ENCODE peak calls at places on chromosomes 13 and 19, in eight cellular contexts. B is central memory CD8-positive, alpha-beta T cell; L is activated CD8-positive, alpha-beta T cell treated with anti-CD3 and anti-CD28 coated beads for 36 hours; E is aorta; P is heart left ventricle; N is sciatic nerve; Y is CD8-positive, alpha-beta T cell; F is stimulated activated naive CD8-positive, alpha-beta T cell treated with anti-CD3 and anti-CD28 coated beads, Interleukin-15, Interleukin-2, amounts not matched to agents 100 U/mL and 50 U/mL, for 24 hours. S is an unnamed sample.

GRCh38 chr19:40614595-40615411 is 13.6 kb downstream of the LTBP4 start:
- ATAC-seq in B (no peak), L (peak; percentile 57), E (peak; percentile 56), P (peak; percentile 66), N (peak; percentile 70), Y (peak; percentile 14), F (peak; percentile 59), S (no peak)

GRCh38 chr19:6059396-6059947 is 50.8 kb downstream of the RFX2 start:
- ATAC-seq in B (no peak), L (no peak), E (no peak), P (no peak), N (no peak), Y (no peak), F (no peak), S (no peak)

GRCh38 chr13:100565291-100565690 is 23.3 kb downstream of the GGACT start:
- ATAC-seq in B (no peak), L (no peak), E (no peak), P (no peak), N (no peak), Y (no peak), F (no peak), S (no peak)

GRCh38 chr13:24983094-24983493 is 112.8 kb upstream of the PABPC3 start:
- ATAC-seq in B (no peak), L (no peak), E (no peak), P (no peak), N (no peak), Y (no peak), F (no peak), S (no peak)

GRCh38 chr19:954672-955494 is 29.0 kb downstream of the ARID3A start:
- ATAC-seq in B (no peak), L (peak; percentile 12), E (peak; percentile 9), P (no peak), N (peak; percentile 44), Y (no peak), F (no peak), S (peak; percentile 76)

GRCh38 chr13:32804673-32805260 is 211.5 kb upstream of the KL start:
- ATAC-seq in B (no peak), L (no peak), E (no peak), P (no peak), N (no peak), Y (no peak), F (no peak), S (no peak)

GRCh38 chr19:49165111-49165750 is 7.6 kb downstream of the TRPM4 start:
- ATAC-seq in B (no peak), L (no peak), E (peak; percentile 78), P (peak; percentile 94), N (no peak), Y (no peak), F (no peak), S (no peak)

GRCh38 chr19:42122691-42123607 is 9.3 kb downstream of the POU2F2 start:
- ATAC-seq in B (peak; percentile 29), L (peak; percentile 76), E (no peak), P (no peak), N (no peak), Y (peak; percentile 22), F (peak; percentile 86), S (peak; percentile 80)

GRCh38 chr13:32031025-32031814 is at the start of gene FRY:
- ATAC-seq in B (peak; percentile 58), L (peak; percentile 79), E (peak; percentile 85), P (peak; percentile 70), N (peak; percentile 89), Y (peak; percentile 71), F (peak; percentile 77), S (peak; percentile 85)

GRCh38 chr19:49111218-49111998 is 2.8 kb upstream of the LIN7B start:
- ATAC-seq in B (no peak), L (no peak), E (no peak), P (no peak), N (no peak), Y (no peak), F (no peak), S (no peak)

GRCh38 chr13:111278711-111279110 is 41.7 kb upstream of the TEX29 start:
- ATAC-seq in B (no peak), L (no peak), E (no peak), P (peak; percentile 76), N (no peak), Y (no peak), F (no peak), S (no peak)

GRCh38 chr19:47542030-47542475 is 27.2 kb upstream of the NAPA start:
- ATAC-seq in B (peak; percentile 8), L (no peak), E (no peak), P (peak; percentile 91), N (no peak), Y (no peak), F (no peak), S (no peak)

GRCh38 chr13:27086599-27087265 is 84.9 kb downstream of the USP12 start:
- ATAC-seq in B (no peak), L (no peak), E (no peak), P (no peak), N (no peak), Y (no peak), F (peak; percentile 28), S (no peak)

GRCh38 chr19:3499738-3500428 is 591 bp downstream of the DOHH start:
- ATAC-seq in B (no peak), L (peak; percentile 4), E (peak; percentile 19), P (no peak), N (no peak), Y (peak; percentile 4), F (no peak), S (peak; percentile 25)

GRCh38 chr19:39554701-39555311 is 14.8 kb upstream of the EID2 start:
- ATAC-seq in B (no peak), L (no peak), E (no peak), P (no peak), N (no peak), Y (no peak), F (no peak), S (no peak)

GRCh38 chr13:79229761-79230160 is 176.3 kb downstream of the RBM26 start:
- ATAC-seq in B (no peak), L (no peak), E (no peak), P (no peak), N (no peak), Y (no peak), F (no peak), S (no peak)

GRCh38 chr19:33860691-33861090 is 64.0 kb downstream of the KCTD15 start:
- ATAC-seq in B (no peak), L (no peak), E (no peak), P (no peak), N (no peak), Y (no peak), F (no peak), S (no peak)

GRCh38 chr13:37109080-37109678 is 3.7 kb upstream of the CSNK1A1L start:
- ATAC-seq in B (no peak), L (no peak), E (peak; percentile 76), P (peak; percentile 58), N (no peak), Y (no peak), F (no peak), S (no peak)

GRCh38 chr19:32558607-32559228 is 22.3 kb upstream of the PDCD5 start:
- ATAC-seq in B (no peak), L (no peak), E (no peak), P (no peak), N (no peak), Y (no peak), F (no peak), S (no peak)

GRCh38 chr13:99596180-99596579 is 94.9 kb downstream of the TM9SF2 start:
- ATAC-seq in B (no peak), L (no peak), E (no peak), P (no peak), N (no peak), Y (no peak), F (no peak), S (no peak)

GRCh38 chr19:4136680-4137088 is 12.8 kb upstream of the MAP2K2 start:
- ATAC-seq in B (no peak), L (no peak), E (no peak), P (no peak), N (no peak), Y (no peak), F (no peak), S (no peak)

GRCh38 chr13:46329624-46330023 is 57.4 kb downstream of the RUBCNL start:
- ATAC-seq in B (no peak), L (no peak), E (no peak), P (no peak), N (no peak), Y (no peak), F (peak; percentile 23), S (no peak)

GRCh38 chr13:24217601-24218281 is 57.2 kb downstream of the SPATA13 start:
- ATAC-seq in B (peak; percentile 29), L (no peak), E (no peak), P (no peak), N (peak; percentile 20), Y (no peak), F (no peak), S (no peak)

S was measured in stimulated activated memory B cell treated with anti-CD40 and anti-IgM and Interleukin-4, amounts not matched to agents 10 μg/mL and 1 μg/mL and 100 μg/mL, for 72 hours.